ENCODE peak calls at places on chromosomes 4 and X, in seven cellular contexts. Q is A549, A is right lobe of liver, N is Peyer's patch, M is body of pancreas, Z is lung, E is thoracic aorta. R is an unnamed sample.
A peak's percentile ranks its signal among the peaks of the same experiment; 100 is the strongest.

GRCh38 chrX:151896734-151897474 is 15.8 kb upstream of the MAGEA4 start:
- DNase-seq in Q (peak; percentile 17), A (no peak), N (no peak), M (no peak), Z (no peak), E (no peak), R (no peak)

GRCh38 chr4:159367421-159368105 is 264.7 kb downstream of the RAPGEF2 start:
- DNase-seq in Q (no peak), A (no peak), N (no peak), M (no peak), Z (no peak), E (no peak), R (no peak)

GRCh38 chrX:76893930-76894329 is 466.4 kb downstream of the MAGEE1 start:
- DNase-seq in Q (peak; percentile 0), A (no peak), N (no peak), M (no peak), Z (no peak), E (no peak), R (no peak)

GRCh38 chr4:27930291-27930690 is 1069.7 kb downstream of the STIM2 start:
- DNase-seq in Q (no peak), A (no peak), N (no peak), M (no peak), Z (no peak), E (no peak), R (no peak)

GRCh38 chr4:76791479-76791878 is 106.5 kb downstream of the SOWAHB start:
- DNase-seq in Q (no peak), A (no peak), N (no peak), M (no peak), Z (no peak), E (no peak), R (no peak)

GRCh38 chrX:69314436-69315348 is 149.4 kb upstream of the PJA1 start:
- DNase-seq in Q (no peak), A (no peak), N (peak; percentile 25), M (no peak), Z (no peak), E (no peak), R (no peak)

GRCh38 chrX:78886550-78886949 is 58.6 kb upstream of the P2RY10 start:
- DNase-seq in Q (peak; percentile 6), A (no peak), N (no peak), M (no peak), Z (no peak), E (no peak), R (no peak)

GRCh38 chrX:151019837-151020236 is 36.7 kb downstream of the HMGB3 start:
- DNase-seq in Q (no peak), A (no peak), N (no peak), M (no peak), Z (no peak), E (no peak), R (no peak)

GRCh38 chr4:139822391-139822790 is 156.8 kb downstream of the MGST2 start:
- DNase-seq in Q (no peak), A (no peak), N (no peak), M (no peak), Z (no peak), E (no peak), R (no peak)

GRCh38 chr4:168522829-168523228 is 26.0 kb downstream of the PALLD start:
- DNase-seq in Q (no peak), A (no peak), N (no peak), M (no peak), Z (no peak), E (no peak), R (no peak)

GRCh38 chr4:186727977-186728519 is 4.4 kb upstream of the FAT1 start:
- DNase-seq in Q (peak; percentile 72), A (no peak), N (peak; percentile 56), M (no peak), Z (no peak), E (no peak), R (no peak)

GRCh38 chr4:82513382-82513781 is 48.4 kb downstream of the TMEM150C start:
- DNase-seq in Q (no peak), A (no peak), N (no peak), M (no peak), Z (no peak), E (no peak), R (no peak)

GRCh38 chr4:41693629-41694028 is 54.9 kb downstream of the PHOX2B start:
- DNase-seq in Q (peak; percentile 45), A (no peak), N (no peak), M (no peak), Z (no peak), E (no peak), R (no peak)

GRCh38 chrX:136097871-136098805 is 49.2 kb upstream of the FHL1 start:
- DNase-seq in Q (no peak), A (no peak), N (no peak), M (no peak), Z (no peak), E (no peak), R (no peak)

GRCh38 chr4:158941321-158941720 is 161.6 kb upstream of the RAPGEF2 start:
- DNase-seq in Q (no peak), A (no peak), N (no peak), M (no peak), Z (no peak), E (no peak), R (no peak)

DNA sequence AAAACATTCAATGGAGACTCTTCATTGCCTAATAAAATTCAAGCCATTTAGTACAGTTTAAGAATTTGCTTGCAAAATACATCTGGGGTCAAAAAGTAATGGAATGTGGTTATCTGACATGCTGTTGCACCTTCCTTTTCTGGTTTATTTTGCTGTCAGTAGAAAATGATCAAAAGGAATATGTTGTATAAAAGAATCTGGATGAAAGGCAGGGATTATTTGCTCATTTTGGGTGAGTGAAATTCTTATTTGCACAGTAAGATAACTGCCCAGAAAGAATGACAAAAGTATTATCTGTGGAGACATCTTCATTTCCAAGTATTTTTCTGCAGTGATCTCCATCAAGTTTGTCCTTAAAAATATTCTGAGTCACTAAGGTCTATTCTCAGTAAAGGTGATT is 30.4 kb downstream of the BOD1L1 start:
- DNase-seq in Q (peak; percentile 29), A (no peak), N (no peak), M (no peak), Z (no peak), E (no peak), R (no peak)
- H3K4me1 ChIP-seq in Q (peaks cover 34% of the 10 kb centered on the region), A (no peaks in the 10 kb centered on the region), N (no peaks in the 10 kb centered on the region), M (no peaks in the 10 kb centered on the region), Z (no peaks in the 10 kb centered on the region), E (no peaks in the 10 kb centered on the region), R (no peaks in the 10 kb centered on the region)

DNA sequence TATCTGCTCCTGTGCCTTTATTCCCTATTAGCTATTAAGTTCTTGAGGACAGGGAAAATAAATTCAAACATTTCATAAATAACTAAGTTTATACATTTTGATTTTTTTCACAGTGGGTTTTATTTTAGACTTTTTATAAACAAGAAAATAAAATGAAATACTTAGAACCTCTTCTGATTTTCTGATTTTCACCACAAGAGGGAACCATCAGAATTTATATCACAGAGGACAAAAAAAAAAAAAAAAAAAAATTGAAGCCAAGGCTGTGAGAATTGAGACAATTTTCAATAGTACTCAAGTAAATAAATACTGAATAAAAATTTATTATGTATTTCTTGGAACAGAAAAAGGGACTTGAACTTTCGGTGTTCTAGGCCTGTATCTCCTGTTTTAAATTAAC is 288.1 kb downstream of the SH3BGRL start:
- DNase-seq in Q (no peak), A (no peak), N (no peak), M (no peak), Z (no peak), E (no peak), R (no peak)
- TF ChIP-seq CTCF in Q (peak; percentile 13), A (peak; percentile 16), N (no peak), M (no peak), Z (no peak), E (no peak), R (no peak)

GRCh38 chrX:110178179-110178865 is 139.6 kb downstream of the AMMECR1 start:
- DNase-seq in Q (no peak), A (no peak), N (no peak), M (peak; percentile 43), Z (no peak), E (no peak), R (no peak)
- H3K4me1 ChIP-seq in Q (peaks cover 72% of the 10 kb centered on the region), A (no peaks in the 10 kb centered on the region), N (no peaks in the 10 kb centered on the region), M (peaks cover 15% of the 10 kb centered on the region), Z (peaks cover 6% of the 10 kb centered on the region), E (peaks cover 10% of the 10 kb centered on the region), R (peaks cover 50% of the 10 kb centered on the region)

GRCh38 chrX:118183606-118184005 is 67.0 kb upstream of the KLHL13 start:
- DNase-seq in Q (no peak), A (no peak), N (no peak), M (no peak), Z (no peak), E (no peak), R (no peak)
- TF ChIP-seq CTCF in Q (no peak), A (peak; percentile 55), N (no peak), M (peak; percentile 38), Z (no peak), E (no peak), R (no peak)

DNA sequence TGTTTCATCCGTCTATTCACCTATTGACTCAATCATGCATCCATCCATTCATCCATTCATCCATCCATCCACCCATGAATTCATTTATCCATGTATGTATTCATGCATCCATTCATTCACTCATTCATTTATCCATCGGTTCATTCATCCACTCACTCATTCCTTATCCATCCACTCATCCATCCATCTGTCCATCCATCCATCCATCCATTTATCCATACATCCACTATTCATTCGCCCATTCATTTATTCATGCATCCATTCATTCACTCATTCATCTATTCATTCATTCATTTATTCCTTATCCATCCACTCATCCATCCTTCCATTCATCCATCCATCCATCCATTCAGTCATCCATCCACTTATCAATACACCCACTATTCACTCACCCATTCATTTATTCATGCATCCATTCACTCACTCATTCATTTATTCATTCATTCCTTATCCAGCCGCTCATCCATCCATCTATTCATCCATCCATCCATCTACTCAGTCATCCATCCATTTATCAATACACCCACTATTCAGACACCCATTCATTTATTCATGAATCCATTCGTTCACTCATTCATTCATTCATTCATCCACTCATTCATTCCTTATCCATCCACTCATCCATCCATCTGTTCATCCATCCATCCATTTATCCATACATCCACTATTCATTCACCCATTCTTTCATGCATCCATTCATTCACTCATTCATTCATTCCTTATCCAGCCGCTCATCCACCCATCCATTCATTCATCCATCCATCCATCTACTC is 11.2 kb downstream of the P2RY8 start:
- DNase-seq in Q (no peak), A (no peak), N (no peak), M (no peak), Z (no peak), E (no peak), R (no peak)
- H3K4me1 ChIP-seq in Q (no peaks in the 10 kb centered on the region), A (no peaks in the 10 kb centered on the region), N (no peaks in the 10 kb centered on the region), M (no peaks in the 10 kb centered on the region), Z (no peaks in the 10 kb centered on the region), E (no peaks in the 10 kb centered on the region), R (no peaks in the 10 kb centered on the region)

DNA sequence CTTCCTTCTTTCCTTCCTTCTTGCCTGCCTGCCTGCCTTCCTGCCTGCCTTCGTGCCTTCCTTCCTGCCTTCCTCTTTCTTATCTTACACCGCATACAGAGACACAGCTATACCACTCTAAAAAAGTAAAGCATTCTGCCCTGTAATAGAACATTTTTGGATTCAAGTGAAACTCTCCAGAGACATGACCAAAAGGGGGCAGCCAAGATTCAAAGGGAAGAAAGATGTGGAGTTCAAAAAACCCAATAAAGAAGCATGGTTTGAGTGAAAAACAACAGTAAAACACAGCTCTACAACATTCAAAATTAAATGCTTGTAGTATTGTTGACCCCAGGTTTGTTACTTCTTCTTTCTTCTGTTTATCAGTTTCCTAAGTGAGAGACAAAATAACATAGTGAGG is 914.9 kb upstream of the PCDH7 start:
- DNase-seq in Q (no peak), A (no peak), N (no peak), M (no peak), Z (no peak), E (no peak), R (no peak)
- TF ChIP-seq CTCF in Q (no peak), A (no peak), N (no peak), M (no peak), Z (no peak), E (no peak), R (no peak)

GRCh38 chr4:3198906-3199305 is 50.1 kb upstream of the MSANTD1 start:
- DNase-seq in Q (no peak), A (no peak), N (no peak), M (no peak), Z (no peak), E (no peak), R (no peak)
- H3K4me1 ChIP-seq in Q (no peaks in the 10 kb centered on the region), A (no peaks in the 10 kb centered on the region), N (no peaks in the 10 kb centered on the region), M (peaks cover 24% of the 10 kb centered on the region), Z (no peaks in the 10 kb centered on the region), E (peaks cover 8% of the 10 kb centered on the region), R (peaks cover 16% of the 10 kb centered on the region)

R was measured in left ventricle myocardium inferior.